ENCODE peak calls at places on chromosomes 16 and 17, in five cellular contexts. L, E, A, T and P are unnamed samples.

GRCh38 chr16:23280483-23280967 is 21.6 kb upstream of the SCNN1B start:
- DNase-seq in L (no peak), E (no peak), A (no peak), T (no peak), P (no peak)

GRCh38 chr17:46977348-46977747 is 1.7 kb downstream of the RPRML start:
- DNase-seq in L (no peak), E (peak; percentile 71), A (no peak), T (no peak), P (no peak)

GRCh38 chr16:25126820-25127232 is 15.3 kb downstream of the LCMT1 start:
- DNase-seq in L (no peak), E (peak; percentile 41), A (no peak), T (no peak), P (no peak)

GRCh38 chr17:9200699-9201359 is 179.5 kb downstream of the NTN1 start:
- DNase-seq in L (no peak), E (no peak), A (no peak), T (no peak), P (no peak)

GRCh38 chr17:78337244-78338109 is 22.4 kb downstream of the SOCS3 start:
- DNase-seq in L (no peak), E (no peak), A (no peak), T (no peak), P (no peak)

GRCh38 chr17:61426482-61427304 is 25.5 kb upstream of the TBX4 start:
- DNase-seq in L (no peak), E (no peak), A (no peak), T (no peak), P (no peak)

GRCh38 chr17:42363767-42364585 is 24.3 kb downstream of the STAT3 start:
- DNase-seq in L (no peak), E (no peak), A (no peak), T (no peak), P (no peak)

GRCh38 chr17:30219315-30219714 is 16.2 kb downstream of the SLC6A4 start:
- DNase-seq in L (no peak), E (no peak), A (no peak), T (no peak), P (no peak)

GRCh38 chr17:15039366-15039765 is 225.8 kb downstream of the PMP22 start:
- DNase-seq in L (no peak), E (no peak), A (no peak), T (no peak), P (no peak)

GRCh38 chr16:65845466-65846209 is 520.9 kb upstream of the CDH5 start:
- DNase-seq in L (no peak), E (no peak), A (no peak), T (no peak), P (no peak)

GRCh38 chr17:59890720-59891119 is 2.0 kb downstream of the TUBD1 start:
- DNase-seq in L (no peak), E (no peak), A (no peak), T (no peak), P (no peak)

GRCh38 chr17:57911834-57912673 is 43.2 kb downstream of the CUEDC1 start:
- DNase-seq in L (no peak), E (no peak), A (no peak), T (peak; percentile 96), P (no peak)

GRCh38 chr16:66357523-66357928 is 9.0 kb upstream of the CDH5 start:
- DNase-seq in L (no peak), E (peak; percentile 73), A (no peak), T (peak; percentile 78), P (no peak)

GRCh38 chr16:28999577-28999976 is 14.7 kb downstream of the LAT start:
- DNase-seq in L (no peak), E (no peak), A (no peak), T (no peak), P (no peak)

GRCh38 chr17:27153005-27153404 is 140.9 kb upstream of the WSB1 start:
- DNase-seq in L (no peak), E (no peak), A (no peak), T (no peak), P (no peak)

GRCh38 chr17:40497704-40498103 is 3.7 kb downstream of the TNS4 start:
- DNase-seq in L (no peak), E (no peak), A (no peak), T (no peak), P (no peak)

GRCh38 chr17:81427446-81428120 is 32.3 kb downstream of the BAHCC1 start:
- DNase-seq in L (no peak), E (no peak), A (no peak), T (no peak), P (no peak)

GRCh38 chr17:8482546-8482945 is 46.9 kb downstream of the NDEL1 start:
- DNase-seq in L (no peak), E (no peak), A (no peak), T (no peak), P (no peak)

GRCh38 chr17:82837586-82838320 is 2.1 kb downstream of the ZNF750 start:
- DNase-seq in L (no peak), E (no peak), A (no peak), T (no peak), P (no peak)

GRCh38 chr16:87363771-87364476 is 19.7 kb downstream of the FBXO31 start:
- DNase-seq in L (no peak), E (no peak), A (no peak), T (peak; percentile 44), P (no peak)

GRCh38 chr16:57651344-57652333 is 16.5 kb upstream of the ADGRG3 start:
- DNase-seq in L (no peak), E (no peak), A (no peak), T (no peak), P (no peak)

GRCh38 chr16:89409161-89409711 is 81.1 kb downstream of the ANKRD11 start:
- DNase-seq in L (peak; percentile 87), E (no peak), A (no peak), T (no peak), P (peak; percentile 44)

GRCh38 chr17:79154951-79155557 is 80.4 kb downstream of the ENGASE start:
- DNase-seq in L (no peak), E (no peak), A (no peak), T (no peak), P (no peak)

GRCh38 chr17:988561-988960 is 8.4 kb upstream of the TIMM22 start:
- DNase-seq in L (no peak), E (no peak), A (no peak), T (no peak), P (no peak)

GRCh38 chr17:16995930-16996329 is 24.0 kb upstream of the TNFRSF13B start:
- DNase-seq in L (no peak), E (no peak), A (no peak), T (no peak), P (no peak)

GRCh38 chr17:7393613-7394451 is 493 bp downstream of the PLSCR3 start:
- DNase-seq in L (peak; percentile 74), E (no peak), A (no peak), T (no peak), P (peak; percentile 62)

GRCh38 chr17:82429824-82430223 is 11.4 kb upstream of the OGFOD3 start:
- DNase-seq in L (no peak), E (no peak), A (no peak), T (no peak), P (no peak)

GRCh38 chr17:57946798-57947358 is 8.3 kb downstream of the CUEDC1 start:
- DNase-seq in L (no peak), E (no peak), A (no peak), T (peak; percentile 57), P (no peak)

GRCh38 chr16:3431779-3432219 is 11.5 kb downstream of the ZNF597 start:
- DNase-seq in L (peak; percentile 3), E (no peak), A (peak; percentile 22), T (peak; percentile 22), P (no peak)

GRCh38 chr17:12485361-12485911 is 180.3 kb upstream of the MYOCD start:
- DNase-seq in L (no peak), E (no peak), A (no peak), T (no peak), P (no peak)

GRCh38 chr17:34579017-34579946 is at the start of gene TMEM132E:
- DNase-seq in L (no peak), E (peak; percentile 19), A (no peak), T (peak; percentile 29), P (no peak)

GRCh38 chr16:24156777-24157176 is 99.4 kb upstream of the CACNG3 start:
- DNase-seq in L (no peak), E (no peak), A (no peak), T (no peak), P (no peak)

GRCh38 chr16:496097-496886 is 31.2 kb upstream of the CAPN15 start:
- DNase-seq in L (no peak), E (no peak), A (no peak), T (no peak), P (no peak)

GRCh38 chr16:9138731-9139501 is 47.5 kb downstream of the HAPSTR1 start:
- DNase-seq in L (peak; percentile 36), E (peak; percentile 81), A (peak; percentile 39), T (peak; percentile 69), P (no peak)

GRCh38 chr17:61393550-61393903 is 6.1 kb upstream of the TBX2 start:
- DNase-seq in L (no peak), E (no peak), A (no peak), T (no peak), P (no peak)

GRCh38 chr17:42399948-42400843 is 12.0 kb upstream of the STAT3 start:
- DNase-seq in L (no peak), E (no peak), A (no peak), T (no peak), P (no peak)

GRCh38 chr17:40416671-40417070 is 1.0 kb downstream of the TOP2A start:
- DNase-seq in L (no peak), E (no peak), A (no peak), T (no peak), P (no peak)